ENCODE peak calls at places on chromosome 14, in ten cellular contexts. O is astrocyte of the cerebellum, P is AG04450, F is adipocyte, Y is GM23338, D is GM23248, L is stomach, T is astrocyte of the spinal cord, R is heart left ventricle, M is cardiac fibroblast. S is an unnamed sample.
A peak's percentile ranks its signal among the peaks of the same experiment; 100 is the strongest.

GRCh38 chr14:93219103-93219726 is 12.2 kb downstream of the UBR7 start:
- DNase-seq in M (peak; percentile 80), P (no peak), O (peak; percentile 51), T (peak; percentile 69), F (peak; percentile 56), D (peak; percentile 75), L (peak; percentile 59), R (no peak), Y (peak; percentile 88), S (peak; percentile 36)

GRCh38 chr14:93105362-93105761 is 10.4 kb downstream of the ITPK1 start:
- DNase-seq in L (peak; percentile 41), T (peak; percentile 60), O (peak; percentile 27), M (peak; percentile 71), F (peak; percentile 27), R (no peak), Y (no peak), D (peak; percentile 71), P (no peak), S (peak; percentile 58)

GRCh38 chr14:35161231-35161630 is 38.9 kb downstream of the PRORP start:
- DNase-seq in F (no peak), L (no peak), O (no peak), Y (no peak), R (no peak), T (no peak), P (no peak), D (no peak), M (no peak), S (no peak)

GRCh38 chr14:43119672-43120071 is 1387.4 kb downstream of the FSCB start:
- DNase-seq in R (peak; percentile 30), L (no peak), D (no peak), P (no peak), O (no peak), M (no peak), Y (no peak), F (no peak), T (no peak), S (no peak)

GRCh38 chr14:93832665-93833064 is 44.4 kb upstream of the PRIMA1 start:
- DNase-seq in L (peak; percentile 80), R (no peak), T (no peak), P (no peak), M (no peak), O (no peak), Y (no peak), F (no peak), D (no peak), S (peak; percentile 48)

GRCh38 chr14:99415496-99416281 is 65.0 kb downstream of the SETD3 start:
- DNase-seq in F (peak; percentile 93), M (peak; percentile 87), D (peak; percentile 86), O (peak; percentile 81), P (peak; percentile 48), R (no peak), T (peak; percentile 83), L (peak; percentile 50), Y (peak; percentile 92), S (peak; percentile 66)

GRCh38 chr14:100066984-100067383 is 1.8 kb downstream of the EVL start:
- DNase-seq in Y (no peak), D (no peak), P (no peak), R (no peak), O (no peak), M (no peak), T (no peak), F (no peak), L (no peak), S (peak; percentile 10)

GRCh38 chr14:94787655-94788054 is 17.7 kb upstream of the GSC start:
- DNase-seq in R (no peak), P (no peak), F (no peak), Y (no peak), L (no peak), M (no peak), T (no peak), O (no peak), D (no peak), S (no peak)

GRCh38 chr14:104820669-104821228 is 19.8 kb downstream of the ZBTB42 start:
- DNase-seq in F (peak; percentile 60), Y (peak; percentile 79), R (no peak), M (peak; percentile 84), P (peak; percentile 37), O (no peak), D (peak; percentile 90), L (peak; percentile 76), T (peak; percentile 74), S (no peak)

GRCh38 chr14:75088153-75088552 is 18.7 kb downstream of the ZC2HC1C start:
- DNase-seq in T (no peak), L (no peak), O (no peak), Y (no peak), R (no peak), D (no peak), P (no peak), M (no peak), F (no peak), S (no peak)

GRCh38 chr14:86196476-86196875 is 666.5 kb downstream of the FLRT2 start:
- DNase-seq in F (no peak), O (no peak), Y (no peak), D (no peak), T (no peak), R (no peak), M (peak; percentile 11), P (no peak), L (no peak), S (no peak)

GRCh38 chr14:42421377-42422078 is 814.9 kb downstream of the LRFN5 start:
- DNase-seq in O (no peak), P (no peak), M (no peak), L (no peak), R (no peak), F (no peak), D (no peak), Y (no peak), T (no peak), S (no peak)

GRCh38 chr14:106811167-106811566 is 1284.8 kb downstream of the TMEM121 start:
- DNase-seq in L (no peak), M (no peak), F (no peak), P (no peak), R (no peak), T (no peak), O (no peak), Y (no peak), D (no peak), S (no peak)

GRCh38 chr14:54650331-54651017 is 83.5 kb downstream of the SAMD4A start:
- DNase-seq in D (peak; percentile 84), T (peak; percentile 77), P (no peak), O (no peak), M (peak; percentile 65), F (peak; percentile 45), L (no peak), R (no peak), Y (peak; percentile 35), S (peak; percentile 48)
- H3K4me3 ChIP-seq in D (peak overlapping the region; percentile 56), T (no peak overlapping the region), P (no peak overlapping the region), O (no peak overlapping the region), M (no peak overlapping the region), F (peak overlapping the region; percentile 69), L (no peak overlapping the region), R (no peak overlapping the region), Y (no peak overlapping the region), S (no peak overlapping the region)

DNA sequence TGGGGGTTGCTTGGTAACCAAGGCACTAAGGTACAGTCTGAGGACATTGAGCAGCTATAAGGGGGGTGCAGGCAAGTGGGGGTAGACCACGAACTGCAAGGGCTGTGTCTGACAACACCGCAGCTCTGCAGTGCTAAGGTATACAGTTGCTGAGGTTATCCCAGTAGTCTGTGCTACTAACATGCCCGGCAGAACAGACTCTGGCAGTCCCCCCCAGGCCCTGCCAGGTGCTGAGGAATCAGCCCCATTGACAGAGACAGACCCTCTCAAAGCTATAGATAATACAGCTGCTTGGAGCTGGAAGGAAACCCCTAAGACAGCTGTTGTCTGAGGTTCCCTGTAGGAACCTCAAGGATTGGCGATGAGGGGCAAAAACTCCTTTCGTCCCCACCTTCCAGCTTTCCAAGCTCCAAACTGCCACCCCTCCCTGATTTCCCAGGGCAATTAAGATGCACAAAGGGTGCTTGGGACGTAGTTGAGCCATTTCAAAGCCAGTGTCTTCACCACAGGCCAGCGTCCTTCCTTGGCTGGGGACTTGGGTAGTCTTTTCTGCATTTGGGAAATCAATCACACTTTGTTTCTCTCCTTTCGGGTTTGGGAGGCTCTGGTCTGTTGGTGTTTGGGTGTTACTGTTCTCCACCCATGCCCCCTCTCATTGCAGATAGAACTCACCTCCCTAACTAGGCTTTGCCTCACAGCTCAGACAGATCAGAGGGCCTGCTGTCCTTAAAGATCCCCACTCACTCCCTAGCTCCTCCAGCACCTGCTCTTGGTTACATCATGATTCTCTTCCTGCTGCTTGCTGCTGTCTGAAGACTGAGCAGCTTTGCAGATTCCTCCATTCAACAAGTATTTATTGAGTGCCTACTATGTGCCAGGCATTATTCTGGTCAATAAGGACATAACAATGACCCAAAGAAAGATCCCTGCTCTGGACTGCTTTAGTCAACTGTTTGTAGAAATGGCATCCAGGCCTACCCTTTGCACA is 2.0 kb upstream of the MYH7 start:
- DNase-seq in F (no peak), M (no peak), P (no peak), O (no peak), Y (no peak), L (no peak), R (no peak), D (no peak), T (no peak), S (no peak)
- H3K4me3 ChIP-seq in F (no peak overlapping the region), M (no peak overlapping the region), P (no peak overlapping the region), O (no peak overlapping the region), Y (no peak overlapping the region), L (no peak overlapping the region), R (no peak overlapping the region), D (no peak overlapping the region), T (no peak overlapping the region), S (no peak overlapping the region)

GRCh38 chr14:101564819-101565698 is 3.8 kb downstream of the DIO3 start:
- DNase-seq in R (peak; percentile 60), F (no peak), D (no peak), O (no peak), P (no peak), L (no peak), Y (peak; percentile 73), M (no peak), T (no peak), S (no peak)
- H3K4me3 ChIP-seq in R (peak overlapping the region; percentile 51), F (peak overlapping the region; percentile 37), D (no peak overlapping the region), O (no peak overlapping the region), P (no peak overlapping the region), L (peak overlapping the region; percentile 23), Y (peak overlapping the region; percentile 67), M (no peak overlapping the region), T (no peak overlapping the region), S (peak overlapping the region; percentile 4)

GRCh38 chr14:20622816-20623291 is 18.6 kb downstream of the OR6S1 start:
- DNase-seq in F (no peak), Y (no peak), T (no peak), P (no peak), O (no peak), M (no peak), L (no peak), D (peak; percentile 22), R (no peak), S (no peak)
- H3K4me3 ChIP-seq in F (no peak overlapping the region), Y (peak overlapping the region; percentile 81), T (no peak overlapping the region), P (peak overlapping the region; percentile 13), O (peak overlapping the region; percentile 9), M (no peak overlapping the region), L (no peak overlapping the region), D (peak overlapping the region; percentile 31), R (no peak overlapping the region), S (no peak overlapping the region)